ENCODE peak calls at places on chromosome 20, in four cellular contexts. K, X, P and H are unnamed samples.

GRCh38 chr20:20480689-20481088 is 112.8 kb downstream of the INSM1 start:
- DNase-seq in K (no peak), X (no peak), P (no peak), H (peak)

GRCh38 chr20:64192406-64192805 is 28.2 kb downstream of the MYT1 start:
- DNase-seq in K (no peak), X (no peak), P (peak), H (no peak)

GRCh38 chr20:45316150-45317080 is 8.3 kb upstream of the MATN4 start:
- DNase-seq in K (no peak), X (no peak), P (no peak), H (no peak)

GRCh38 chr20:46683939-46684750 is 5.1 kb downstream of the TP53RK start:
- DNase-seq in K (no peak), X (no peak), P (peak), H (peak)

GRCh38 chr20:23924751-23925150 is 45.2 kb upstream of the CST5 start:
- DNase-seq in K (no peak), X (no peak), P (no peak), H (no peak)

GRCh38 chr20:21571841-21572690 is 58.2 kb upstream of the NKX2-2 start:
- DNase-seq in K (no peak), X (no peak), P (peak), H (peak)

GRCh38 chr20:23488470-23488869 is 2.4 kb upstream of the CST8 start:
- DNase-seq in K (no peak), X (no peak), P (no peak), H (no peak)

GRCh38 chr20:63122626-63123025 is 93.3 kb downstream of the YTHDF1 start:
- DNase-seq in K (peak), X (no peak), P (no peak), H (no peak)

GRCh38 chr20:46013826-46014516 is 5.3 kb downstream of the MMP9 start:
- DNase-seq in K (peak), X (no peak), P (peak), H (no peak)

GRCh38 chr20:62929051-62929538 is 2.8 kb upstream of the DIDO1 start:
- DNase-seq in K (peak), X (no peak), P (peak), H (no peak)

GRCh38 chr20:64163776-64164122 is 503 bp upstream of the MYT1 start:
- DNase-seq in K (no peak), X (no peak), P (no peak), H (no peak)

GRCh38 chr20:48298851-48299484 is 513.7 kb upstream of the SULF2 start:
- DNase-seq in K (no peak), X (peak), P (no peak), H (peak)

GRCh38 chr20:48686238-48687096 is 141.3 kb downstream of the PREX1 start:
- DNase-seq in K (no peak), X (no peak), P (no peak), H (no peak)

GRCh38 chr20:34316191-34316814 is 13.1 kb upstream of the AHCY start:
- DNase-seq in K (no peak), X (no peak), P (no peak), H (no peak)

GRCh38 chr20:47438464-47439381 is 63.0 kb upstream of the NCOA3 start:
- DNase-seq in K (peak), X (no peak), P (no peak), H (no peak)

GRCh38 chr20:45359069-45359405 is 3.9 kb upstream of the SYS1 start:
- DNase-seq in K (no peak), X (no peak), P (no peak), H (no peak)

GRCh38 chr20:79565-79964 is 7.9 kb upstream of the DEFB125 start:
- DNase-seq in K (no peak), X (no peak), P (no peak), H (no peak)

GRCh38 chr20:5770987-5771318 is 20.8 kb downstream of the SHLD1 start:
- DNase-seq in K (no peak), X (no peak), P (no peak), H (no peak)

DNA sequence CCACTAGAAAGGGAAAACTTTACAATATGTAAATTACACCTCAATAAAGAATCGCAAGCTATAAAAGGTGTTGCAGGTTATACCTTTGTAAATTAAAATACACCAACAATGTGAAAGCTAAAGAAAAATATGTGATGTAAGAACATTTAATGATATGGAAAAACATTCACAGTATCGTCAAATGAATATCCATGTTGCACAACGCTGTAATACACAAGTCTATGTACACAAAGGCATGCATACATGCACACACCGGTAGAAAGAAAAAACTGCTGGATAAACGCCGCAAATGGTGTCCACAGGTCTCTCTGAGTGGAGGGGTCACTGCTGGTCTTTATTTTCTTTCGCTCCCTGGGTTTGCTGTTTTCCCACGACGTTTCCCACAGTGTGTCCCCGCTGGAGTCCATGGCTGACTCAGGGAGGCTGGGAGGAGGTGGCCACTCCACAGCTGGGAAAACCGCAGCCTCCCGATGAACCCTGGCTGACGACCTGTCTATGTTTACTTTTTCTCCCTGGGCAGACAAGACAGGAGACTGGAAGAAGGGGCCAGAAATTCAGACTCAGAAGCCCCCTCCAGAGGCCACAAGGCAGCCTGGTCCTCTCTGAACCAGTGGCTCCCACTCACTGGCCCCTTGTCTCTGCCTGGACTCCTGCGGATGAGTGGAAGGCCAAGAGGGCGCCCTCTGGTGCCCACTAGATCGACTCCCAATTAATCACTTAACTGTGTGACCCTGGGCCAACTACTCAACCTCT is 13.0 kb upstream of the BPI start:
- DNase-seq in K (peak), X (peak), P (no peak), H (no peak)
- TF ChIP-seq CTCF in K (peak), X (peak), P (peak), H (peak)

GRCh38 chr20:51022803-51023616 is at the start of gene KCNG1:
- DNase-seq in K (peak), X (no peak), P (peak), H (no peak)

GRCh38 chr20:51020657-51021056 is 2.2 kb downstream of the KCNG1 start:
- DNase-seq in K (no peak), X (no peak), P (no peak), H (no peak)

GRCh38 chr20:51021067-51022025 is 1.6 kb downstream of the KCNG1 start:
- DNase-seq in K (no peak), X (no peak), P (peak), H (no peak)

GRCh38 chr20:51023617-51024155 is 779 bp upstream of the KCNG1 start:
- DNase-seq in K (no peak), X (no peak), P (no peak), H (no peak)

GRCh38 chr20:51022227-51022802 is 592 bp downstream of the KCNG1 start:
- DNase-seq in K (no peak), X (no peak), P (peak), H (no peak)
- H3K4me3 ChIP-seq in K (peak), X (peak), P (peak), H (peak)

DNA sequence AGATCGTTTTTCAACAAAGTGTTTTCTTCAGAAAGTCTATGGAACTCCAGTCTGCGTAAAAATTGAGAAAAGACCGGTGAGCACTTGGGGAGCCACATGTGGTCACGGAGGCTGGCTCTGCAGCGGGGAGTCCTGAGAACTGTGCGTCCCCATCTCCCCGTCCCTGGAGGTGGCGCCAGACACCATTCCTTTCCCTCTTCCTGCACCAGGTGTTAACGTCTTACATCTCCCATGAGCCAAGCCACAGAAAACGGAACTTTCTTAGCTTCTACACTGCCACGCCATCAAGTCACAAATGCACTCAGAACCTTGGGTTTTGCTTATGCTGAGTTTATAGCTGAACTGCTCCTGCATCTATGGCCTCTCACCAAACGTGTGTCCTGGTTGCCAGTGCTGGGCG is 62.6 kb downstream of the GINS1 start:
- DNase-seq in K (peak), X (no peak), P (peak), H (no peak)
- TF ChIP-seq CTCF in K (peak), X (peak), P (peak), H (peak)

DNA sequence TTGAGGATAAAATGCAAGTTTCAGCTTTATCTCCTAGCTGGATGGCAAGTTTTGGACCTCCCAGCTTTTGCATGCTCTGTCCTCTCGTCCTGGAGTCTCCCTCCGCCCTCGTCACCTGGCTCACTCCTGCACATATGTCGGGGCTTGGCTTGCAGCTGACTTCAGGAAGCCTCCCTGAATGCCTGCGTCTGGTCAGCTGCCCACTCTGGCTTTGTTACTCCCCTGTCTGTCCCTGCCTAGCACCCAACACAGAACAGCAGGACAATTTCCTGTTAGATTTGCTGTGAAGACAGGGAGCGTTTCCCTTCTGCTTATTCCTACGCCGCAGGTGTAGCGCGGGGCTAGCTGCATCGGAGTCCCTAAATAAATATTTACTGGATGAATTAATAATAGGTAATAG is 5.4 kb downstream of the JPH2 start:
- DNase-seq in K (peak), X (no peak), P (peak), H (no peak)
- H3K4me3 ChIP-seq in K (no peak), X (no peak), P (peak), H (no peak)

DNA sequence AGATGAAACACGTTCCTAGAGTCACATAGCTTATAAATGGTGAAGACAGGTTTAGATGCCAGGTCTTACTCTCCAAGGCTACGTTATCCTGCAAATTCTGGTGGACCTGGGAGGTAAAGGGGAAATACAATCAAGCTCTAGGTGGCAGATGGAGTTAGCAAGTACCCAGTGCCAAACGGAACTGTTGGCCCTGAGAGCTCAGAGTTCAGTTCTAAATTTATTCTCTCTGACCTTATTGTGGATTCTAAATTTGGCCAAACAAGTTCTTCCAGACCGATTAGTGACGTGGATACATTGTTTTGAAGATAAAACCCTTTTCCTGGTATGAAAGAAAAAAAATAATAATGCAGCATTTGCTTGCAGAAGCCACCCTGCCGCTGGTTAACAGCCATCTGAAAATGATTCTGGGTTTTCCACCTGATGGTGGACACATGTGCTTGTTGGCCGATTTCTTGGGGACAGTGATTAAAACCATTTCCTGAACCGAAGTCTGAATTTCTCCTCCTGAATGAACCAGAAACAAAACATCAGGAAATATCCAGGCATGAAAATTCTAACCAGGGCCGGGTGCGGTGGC is 32.5 kb downstream of the RIPOR3 start:
- DNase-seq in K (no peak), X (no peak), P (no peak), H (no peak)
- TF ChIP-seq CTCF in K (no peak), X (no peak), P (no peak), H (no peak)

GRCh38 chr20:36149012-36149411 is 5.5 kb upstream of the EPB41L1 start:
- DNase-seq in K (no peak), X (no peak), P (no peak), H (no peak)
- H3K4me3 ChIP-seq in K (no peak), X (no peak), P (no peak), H (no peak)